ENCODE peak calls at places on chromosomes 16 and 17, in five cellular contexts. F is pulmonary artery endothelial cell, T is nephron progenitor cell, J is breast epithelium, S is A549. H is an unnamed sample.

GRCh38 chr17:14302421-14303099 is 1.7 kb downstream of the HS3ST3B1 start:
- DNase-seq in F (peak), T (peak), J (peak), S (peak), H (peak)

GRCh38 chr17:76537578-76538280 is at the start of gene CYGB:
- DNase-seq in F (no peak), T (peak), J (no peak), S (no peak), H (no peak)

GRCh38 chr16:86791287-86792074 is 213.1 kb downstream of the FOXL1 start:
- DNase-seq in F (no peak), T (no peak), J (no peak), S (no peak), H (no peak)

GRCh38 chr16:3256876-3257465 is 538 bp upstream of the MEFV start:
- DNase-seq in F (no peak), T (no peak), J (no peak), S (no peak), H (no peak)

GRCh38 chr17:65514082-65514481 is 47.4 kb downstream of the AXIN2 start:
- DNase-seq in F (no peak), T (no peak), J (peak), S (no peak), H (no peak)

GRCh38 chr16:1003551-1004347 is 22.2 kb downstream of the SOX8 start:
- DNase-seq in F (no peak), T (no peak), J (no peak), S (no peak), H (no peak)

GRCh38 chr17:17782425-17783120 is 54.2 kb downstream of the SREBF1 start:
- DNase-seq in F (no peak), T (peak), J (no peak), S (no peak), H (no peak)

GRCh38 chr17:27603870-27604794 is 26.9 kb upstream of the LGALS9 start:
- DNase-seq in F (no peak), T (no peak), J (no peak), S (no peak), H (no peak)

GRCh38 chr16:68972008-68972407 is 128.7 kb downstream of the TANGO6 start:
- DNase-seq in F (no peak), T (no peak), J (no peak), S (no peak), H (no peak)

GRCh38 chr17:80698297-80698696 is 153.7 kb downstream of the RPTOR start:
- DNase-seq in F (no peak), T (no peak), J (no peak), S (no peak), H (no peak)

GRCh38 chr17:59167571-59168001 is 12.0 kb downstream of the PRR11 start:
- DNase-seq in F (no peak), T (no peak), J (no peak), S (no peak), H (no peak)

GRCh38 chr16:84423416-84423837 is 55.1 kb downstream of the ATP2C2 start:
- DNase-seq in F (no peak), T (no peak), J (no peak), S (peak), H (peak)

GRCh38 chr16:67517661-67518423 is 10.8 kb upstream of the RIPOR1 start:
- DNase-seq in F (no peak), T (no peak), J (no peak), S (no peak), H (no peak)

GRCh38 chr16:89489731-89490385 is 503 bp downstream of the ANKRD11 start:
- DNase-seq in F (no peak), T (peak), J (no peak), S (no peak), H (no peak)

GRCh38 chr16:85462405-85463227 is 150.5 kb upstream of the GSE1 start:
- DNase-seq in F (no peak), T (peak), J (no peak), S (no peak), H (no peak)

GRCh38 chr16:46972429-46972970 is 974 bp downstream of the DNAJA2 start:
- DNase-seq in F (no peak), T (no peak), J (peak), S (peak), H (no peak)